ENCODE peak calls at places on chromosomes 3 and 15, in four cellular contexts. O is nephron progenitor cell; N is activated T-cell treated with anti-CD3 and anti-CD28 coated beads for 1 hour; M is activated naive CD4-positive, alpha-beta T cell. Q is an unnamed sample.

GRCh38 chr3:35946121-35946856 is 307.0 kb downstream of the ARPP21 start:
- DNase-seq in N (no peak), M (no peak), O (no peak), Q (no peak)

GRCh38 chr15:92495468-92495867 is 101.8 kb downstream of the ST8SIA2 start:
- DNase-seq in M (no peak), O (no peak), N (no peak), Q (no peak)

GRCh38 chr15:66749841-66750575 is 48.0 kb downstream of the SMAD6 start:
- DNase-seq in M (no peak), N (no peak), O (no peak), Q (no peak)

GRCh38 chr3:186997061-186998054 is 67.0 kb downstream of the ST6GAL1 start:
- DNase-seq in O (no peak), M (no peak), N (no peak), Q (no peak)

GRCh38 chr3:135641771-135642170 is 323.8 kb upstream of the PPP2R3A start:
- DNase-seq in N (no peak), O (no peak), M (no peak), Q (no peak)

GRCh38 chr15:64464271-64465005 is 4.1 kb downstream of the ZNF609 start:
- DNase-seq in N (no peak), M (no peak), O (no peak), Q (no peak)

GRCh38 chr3:108060331-108060730 is 30.5 kb downstream of the CD47 start:
- DNase-seq in O (no peak), N (no peak), M (no peak), Q (no peak)

GRCh38 chr3:34363871-34364270 is 565.4 kb downstream of the PDCD6IP start:
- DNase-seq in N (no peak), M (no peak), O (no peak), Q (no peak)

GRCh38 chr3:157494581-157495281 is 8.5 kb downstream of the VEPH1 start:
- DNase-seq in O (no peak), M (no peak), N (no peak), Q (no peak)

GRCh38 chr15:90819390-90819789 is 49.0 kb upstream of the FURIN start:
- DNase-seq in O (no peak), M (no peak), N (no peak), Q (no peak)

GRCh38 chr3:69174871-69175737 is 52.7 kb upstream of the LMOD3 start:
- DNase-seq in N (no peak), O (no peak), M (no peak), Q (no peak)

GRCh38 chr3:116057403-116058006 is 387.8 kb downstream of the LSAMP start:
- DNase-seq in M (no peak), N (no peak), O (no peak), Q (no peak)

GRCh38 chr3:131223373-131224289 is 157.9 kb upstream of the NUDT16 start:
- DNase-seq in O (no peak), N (no peak), M (no peak), Q (no peak)

GRCh38 chr3:177429772-177430171 is 232.5 kb upstream of the TBL1XR1 start:
- DNase-seq in M (no peak), N (no peak), O (no peak), Q (no peak)

GRCh38 chr3:56921573-56922571 is 120.1 kb upstream of the ARHGEF3 start:
- DNase-seq in N (no peak), O (no peak), M (no peak), Q (no peak)

GRCh38 chr3:177820683-177821316 is 623.5 kb upstream of the TBL1XR1 start:
- DNase-seq in M (no peak), N (no peak), O (no peak), Q (no peak)

GRCh38 chr3:29255854-29256696 is 24.8 kb upstream of the RBMS3 start:
- DNase-seq in N (no peak), M (no peak), O (no peak), Q (no peak)

GRCh38 chr3:182636646-182637045 is 156.7 kb upstream of the ATP11B start:
- DNase-seq in M (no peak), N (no peak), O (no peak), Q (no peak)

GRCh38 chr3:49199900-49200281 is 28.5 kb downstream of the KLHDC8B start:
- DNase-seq in M (no peak), N (no peak), O (no peak), Q (no peak)

GRCh38 chr3:177102526-177102925 is 94.8 kb downstream of the TBL1XR1 start:
- DNase-seq in N (no peak), O (no peak), M (no peak), Q (no peak)

GRCh38 chr3:127538569-127538968 is 52.0 kb downstream of the TPRA1 start:
- DNase-seq in N (no peak), M (no peak), O (no peak), Q (no peak)

GRCh38 chr3:141086188-141086587 is 35.0 kb downstream of the SPSB4 start:
- DNase-seq in M (no peak), N (no peak), O (no peak), Q (no peak)

GRCh38 chr3:61381745-61382392 is 130.6 kb upstream of the FHIT start:
- DNase-seq in O (no peak), N (no peak), M (no peak), Q (peak)

GRCh38 chr3:171049831-171050444 is 23.4 kb upstream of the SLC2A2 start:
- DNase-seq in M (peak), O (peak), N (peak), Q (peak)

GRCh38 chr3:66858656-66859381 is 139.3 kb upstream of the KBTBD8 start:
- DNase-seq in O (no peak), N (no peak), M (no peak), Q (no peak)

GRCh38 chr15:61621146-61621545 is 392.0 kb upstream of the RORA start:
- DNase-seq in O (peak), N (no peak), M (no peak), Q (peak)

Q was measured in HuH-7.5.